ENCODE peak calls at places on chromosomes 4 and X, in ten cellular contexts. S is endodermal cell; B is transverse colon; H is cardiac muscle cell; V is ovary; D is sigmoid colon; O is thoracic aorta; K is effector memory CD4-positive, alpha-beta T cell; U is hepatocyte; F is thyroid gland. L is an unnamed sample. For H3K4me1, the result is how much of the 10 kb centered on the place peaks cover.

GRCh38 chr4:168153596-168154440 is 61.5 kb downstream of the ANXA10 start:
- DNase-seq in K (peak), B (peak), U (peak), S (peak), D (no peak), F (peak), O (peak), V (peak), H (peak), L (peak)

GRCh38 chr4:11769425-11769824 is 340.7 kb upstream of the HS3ST1 start:
- DNase-seq in F (no peak), S (no peak), B (no peak), D (no peak), K (no peak), V (peak), O (no peak), U (peak), H (peak), L (no peak)

GRCh38 chr4:174317531-174317930 is 33.8 kb downstream of the CEP44 start:
- DNase-seq in F (no peak), S (no peak), O (no peak), H (peak), K (no peak), D (no peak), U (no peak), B (no peak), V (no peak), L (no peak)

GRCh38 chrX:71664889-71665491 is 2.4 kb upstream of the LOC101059915 start:
- DNase-seq in V (no peak), K (no peak), U (no peak), H (peak), S (no peak), O (no peak), D (no peak), B (no peak), F (no peak), L (no peak)

GRCh38 chr4:15375707-15376106 is 52.1 kb upstream of the C1QTNF7 start:
- DNase-seq in U (no peak), V (no peak), O (no peak), B (no peak), F (no peak), S (no peak), D (no peak), H (no peak), K (no peak), L (no peak)

GRCh38 chr4:86032476-86033022 is 327.3 kb downstream of the MAPK10 start:
- DNase-seq in U (peak), K (no peak), F (peak), O (no peak), S (no peak), V (no peak), H (peak), D (peak), B (no peak), L (peak)

GRCh38 chrX:20280938-20281337 is 14.2 kb upstream of the RPS6KA3 start:
- DNase-seq in U (no peak), D (no peak), V (no peak), K (no peak), S (no peak), H (no peak), F (no peak), B (no peak), O (no peak), L (no peak)

GRCh38 chrX:154430916-154431315 is 2.4 kb downstream of the ATP6AP1 start:
- DNase-seq in V (no peak), O (no peak), B (no peak), F (no peak), D (no peak), K (no peak), U (no peak), H (no peak), S (no peak), L (no peak)

GRCh38 chrX:105653891-105654290 is 168.4 kb upstream of the NRK start:
- DNase-seq in F (no peak), D (no peak), U (no peak), S (no peak), O (no peak), H (peak), V (no peak), K (no peak), B (no peak), L (no peak)

GRCh38 chrX:11100281-11101035 is 10.7 kb upstream of the HCCS start:
- DNase-seq in H (peak), U (peak), O (no peak), F (peak), S (peak), B (peak), D (peak), K (no peak), V (peak), L (no peak)

GRCh38 chr4:186536285-186536684 is 19.1 kb downstream of the MTNR1A start:
- DNase-seq in S (no peak), B (no peak), V (no peak), K (no peak), D (no peak), F (no peak), U (no peak), O (no peak), H (no peak), L (no peak)

GRCh38 chrX:43971966-43972961 is 926 bp downstream of the NDP start:
- DNase-seq in O (no peak), U (peak), K (no peak), D (no peak), H (no peak), V (no peak), S (no peak), B (no peak), F (no peak), L (no peak)

GRCh38 chrX:45258741-45259402 is 58.2 kb upstream of the DIPK2B start:
- DNase-seq in H (no peak), K (no peak), O (no peak), D (no peak), F (no peak), S (no peak), B (peak), V (no peak), U (no peak), L (no peak)
- H3K4me1 ChIP-seq in H (under half), K (under half), O (under half), D (under half), F (under half), S (under half), B (under half), V (under half), U (under half), L (under half)

GRCh38 chr4:70714061-70714468 is 7.7 kb upstream of the RUFY3 start:
- DNase-seq in S (no peak), K (no peak), B (no peak), O (no peak), F (no peak), U (peak), D (no peak), H (peak), V (no peak), L (no peak)
- H3K4me1 ChIP-seq in S (under half), K (under half), B (under half), O (under half), F (half or more), U (under half), D (under half), H (under half), V (under half), L (under half)

DNA sequence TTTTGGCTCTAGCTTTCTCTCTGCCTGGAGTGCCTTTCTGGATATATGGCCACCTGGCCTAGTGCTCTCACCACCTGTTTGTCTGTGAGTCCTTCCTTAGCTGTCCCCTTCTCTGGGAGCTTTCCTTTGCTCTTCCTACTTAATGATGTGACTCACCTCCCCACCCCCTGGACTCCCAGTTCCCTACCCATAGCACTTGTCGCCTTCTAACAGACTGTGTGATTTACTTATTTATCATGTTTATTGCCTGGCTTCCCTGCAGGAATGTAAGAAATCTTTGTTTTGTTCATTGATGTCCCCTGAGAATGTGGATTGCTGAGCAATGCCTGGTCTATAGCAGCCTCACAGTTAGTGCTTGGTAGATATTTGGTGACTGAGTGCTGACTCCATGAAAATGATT is 18.9 kb downstream of the ADD1 start:
- DNase-seq in V (no peak), O (no peak), B (no peak), S (peak), K (no peak), U (peak), F (no peak), D (no peak), H (no peak), L (no peak)
- H3K4me1 ChIP-seq in V (under half), O (half or more), B (half or more), S (under half), K (under half), U (half or more), F (half or more), D (half or more), H (half or more), L (half or more)

DNA sequence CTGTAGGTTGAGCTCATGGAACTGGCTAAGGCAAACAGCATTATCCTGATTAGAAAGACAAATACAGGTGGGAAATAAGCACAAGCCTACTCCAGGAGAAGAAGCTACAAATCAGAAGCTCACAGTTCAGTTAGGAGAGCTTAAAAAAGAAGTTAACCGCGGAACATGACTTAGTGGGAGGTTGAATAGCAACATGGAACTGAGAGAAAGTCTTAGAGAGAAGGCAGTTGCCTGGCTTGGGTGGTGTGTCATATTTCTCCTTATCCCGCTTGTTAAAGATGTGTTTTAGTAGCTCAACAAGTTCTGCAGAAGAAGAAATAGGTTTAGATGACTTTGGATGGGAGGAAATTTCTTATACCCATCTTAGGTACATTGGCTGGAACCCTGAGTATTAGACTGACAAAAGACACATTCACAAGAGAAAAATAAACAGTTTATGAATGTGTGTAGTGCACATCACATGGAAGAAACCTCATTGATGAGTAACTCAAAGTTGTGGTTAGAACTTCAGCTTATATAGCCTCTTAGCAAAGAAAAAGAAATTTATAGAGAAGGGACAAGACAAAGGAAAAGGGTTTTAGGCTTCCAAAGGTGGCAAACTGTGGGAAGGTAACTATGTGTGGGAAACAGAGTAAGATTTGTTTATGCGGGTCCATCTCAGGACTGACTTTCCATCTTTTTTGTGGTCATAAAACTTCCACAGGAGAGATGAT is 37.4 kb upstream of the RXFP1 start:
- DNase-seq in U (no peak), B (no peak), K (no peak), F (no peak), S (no peak), D (no peak), V (no peak), O (no peak), H (no peak), L (no peak)
- H3K4me1 ChIP-seq in U (under half), B (under half), K (under half), F (under half), S (under half), D (under half), V (under half), O (under half), H (under half), L (under half)

DNA sequence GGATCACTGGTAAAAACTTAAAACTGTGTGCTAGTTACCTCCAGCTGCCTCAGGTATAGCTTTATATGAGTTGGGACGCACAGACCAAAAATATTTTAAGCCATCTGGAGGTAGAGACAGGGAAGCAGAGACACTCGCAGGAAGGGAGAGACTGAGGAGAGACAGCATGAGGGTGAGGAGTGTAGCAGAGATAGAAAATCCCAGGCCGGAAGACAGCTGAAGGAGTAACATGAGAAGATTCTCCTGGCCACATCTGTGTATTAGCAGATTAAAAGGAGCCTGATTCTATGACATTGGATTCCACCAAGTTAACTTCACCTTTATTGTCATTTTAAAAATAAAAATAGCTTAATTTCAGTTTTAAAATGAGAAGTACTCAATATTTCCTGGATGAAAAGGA is 84.3 kb downstream of the PDLIM5 start:
- DNase-seq in K (no peak), V (no peak), S (no peak), U (no peak), B (no peak), D (no peak), F (no peak), H (no peak), O (no peak), L (no peak)
- H3K4me1 ChIP-seq in K (under half), V (under half), S (under half), U (under half), B (under half), D (half or more), F (under half), H (half or more), O (half or more), L (half or more)

L was measured in psoas muscle.